ENCODE peak calls at places on chromosomes 13 and 19, in six cellular contexts. U is A673, I is heart left ventricle, X is AG04450, W is ascending aorta, Q is body of pancreas. T is an unnamed sample.

GRCh38 chr13:51905787-51906186 is 44.0 kb downstream of the CCDC70 start:
- DNase-seq in U (no peak), I (no peak), X (no peak), W (no peak), Q (no peak), T (no peak)

GRCh38 chr13:33319859-33320258 is 34.3 kb upstream of the STARD13 start:
- DNase-seq in U (no peak), I (no peak), X (no peak), W (no peak), Q (no peak), T (no peak)

GRCh38 chr19:12261554-12261953 is 33.1 kb downstream of the ZNF44 start:
- DNase-seq in U (no peak), I (no peak), X (no peak), W (no peak), Q (no peak), T (no peak)

GRCh38 chr13:94323746-94324408 is 155.6 kb downstream of the DCT start:
- DNase-seq in U (peak), I (no peak), X (no peak), W (no peak), Q (no peak), T (no peak)

GRCh38 chr19:56116606-56117005 is 4.5 kb downstream of the ZNF787 start:
- DNase-seq in U (no peak), I (no peak), X (no peak), W (no peak), Q (no peak), T (no peak)

GRCh38 chr19:51131780-51132680 is 7.3 kb downstream of the SIGLEC9 start:
- DNase-seq in U (no peak), I (no peak), X (peak), W (no peak), Q (peak), T (no peak)

GRCh38 chr19:5480427-5480836 is 25.2 kb downstream of the ZNRF4 start:
- DNase-seq in U (peak), I (no peak), X (no peak), W (no peak), Q (peak), T (no peak)

GRCh38 chr19:35346193-35347052 is 1.3 kb upstream of the FFAR1 start:
- DNase-seq in U (no peak), I (peak), X (no peak), W (no peak), Q (no peak), T (no peak)

GRCh38 chr19:49200238-49200862 is 42.8 kb downstream of the TRPM4 start:
- DNase-seq in U (peak), I (no peak), X (no peak), W (no peak), Q (no peak), T (no peak)

GRCh38 chr19:23817519-23817918 is 58.8 kb upstream of the ZNF681 start:
- DNase-seq in U (peak), I (no peak), X (no peak), W (no peak), Q (peak), T (no peak)

GRCh38 chr19:18741566-18742121 is 49.5 kb downstream of the COMP start:
- DNase-seq in U (no peak), I (no peak), X (no peak), W (no peak), Q (peak), T (no peak)

GRCh38 chr19:18723871-18724377 is 40.4 kb downstream of the CRTC1 start:
- DNase-seq in U (no peak), I (no peak), X (no peak), W (no peak), Q (no peak), T (no peak)

GRCh38 chr19:45522010-45522941 is 15.0 kb downstream of the VASP start:
- DNase-seq in U (no peak), I (no peak), X (no peak), W (no peak), Q (no peak), T (no peak)

GRCh38 chr13:80157261-80157942 is 183.5 kb downstream of the SPRY2 start:
- DNase-seq in U (peak), I (no peak), X (no peak), W (no peak), Q (no peak), T (peak)

GRCh38 chr13:102679449-102680132 is 15.3 kb downstream of the METTL21C start:
- DNase-seq in U (no peak), I (no peak), X (no peak), W (no peak), Q (no peak), T (no peak)

GRCh38 chr19:11673608-11674041 is 65.1 kb downstream of the ZNF823 start:
- DNase-seq in U (peak), I (peak), X (no peak), W (no peak), Q (peak), T (no peak)

GRCh38 chr19:49889687-49890348 is 6.9 kb downstream of the IL4I1 start:
- DNase-seq in U (peak), I (peak), X (no peak), W (no peak), Q (peak), T (no peak)

GRCh38 chr13:113535381-113535781 is 44.9 kb upstream of the DCUN1D2 start:
- DNase-seq in U (no peak), I (no peak), X (no peak), W (no peak), Q (no peak), T (no peak)

GRCh38 chr13:35470671-35471465 is 5.6 kb downstream of the MAB21L1 start:
- DNase-seq in U (no peak), I (peak), X (no peak), W (no peak), Q (no peak), T (no peak)

GRCh38 chr19:30637926-30638325 is 265.7 kb downstream of the ZNF536 start:
- DNase-seq in U (no peak), I (no peak), X (no peak), W (no peak), Q (no peak), T (no peak)

GRCh38 chr19:29909545-29909944 is 32.5 kb upstream of the URI1 start:
- DNase-seq in U (no peak), I (no peak), X (no peak), W (no peak), Q (no peak), T (no peak)

GRCh38 chr13:111639994-111640393 is 319.6 kb downstream of the TEX29 start:
- DNase-seq in U (peak), I (no peak), X (no peak), W (no peak), Q (no peak), T (no peak)

GRCh38 chr19:28633223-28634030 is 579.5 kb downstream of the UQCRFS1 start:
- DNase-seq in U (peak), I (no peak), X (no peak), W (no peak), Q (peak), T (no peak)

GRCh38 chr19:8575467-8575997 is 1.7 kb downstream of the MYO1F start:
- DNase-seq in U (peak), I (no peak), X (no peak), W (no peak), Q (no peak), T (no peak)

GRCh38 chr19:56132316-56132822 is 8.7 kb upstream of the ZNF444 start:
- DNase-seq in U (no peak), I (no peak), X (no peak), W (no peak), Q (no peak), T (no peak)

GRCh38 chr13:43991773-43992201 is 112.1 kb downstream of the LACC1 start:
- DNase-seq in U (no peak), I (peak), X (no peak), W (no peak), Q (no peak), T (no peak)

GRCh38 chr19:12856684-12857083 is 18.4 kb downstream of the MAST1 start:
- DNase-seq in U (no peak), I (no peak), X (no peak), W (no peak), Q (no peak), T (no peak)

GRCh38 chr13:110283661-110284516 is 23.1 kb downstream of the COL4A1 start:
- DNase-seq in U (no peak), I (no peak), X (no peak), W (no peak), Q (no peak), T (no peak)

GRCh38 chr19:46821512-46822359 is 28.9 kb downstream of the AP2S1 start:
- DNase-seq in U (no peak), I (peak), X (no peak), W (no peak), Q (no peak), T (no peak)

GRCh38 chr19:8355631-8356402 is 8.1 kb upstream of the ANGPTL4 start:
- DNase-seq in U (no peak), I (no peak), X (no peak), W (peak), Q (peak), T (no peak)

GRCh38 chr19:9857920-9858746 is 23.0 kb downstream of the PIN1 start:
- DNase-seq in U (no peak), I (no peak), X (no peak), W (no peak), Q (no peak), T (no peak)

GRCh38 chr13:53953205-53953604 is 924.6 kb downstream of the OLFM4 start:
- DNase-seq in U (no peak), I (no peak), X (no peak), W (no peak), Q (no peak), T (no peak)

GRCh38 chr19:47032171-47032811 is 12.7 kb downstream of the NPAS1 start:
- DNase-seq in U (no peak), I (no peak), X (no peak), W (no peak), Q (peak), T (no peak)

GRCh38 chr13:109159650-109160309 is 530.4 kb downstream of the MYO16 start:
- DNase-seq in U (no peak), I (no peak), X (no peak), W (no peak), Q (no peak), T (no peak)

DNA sequence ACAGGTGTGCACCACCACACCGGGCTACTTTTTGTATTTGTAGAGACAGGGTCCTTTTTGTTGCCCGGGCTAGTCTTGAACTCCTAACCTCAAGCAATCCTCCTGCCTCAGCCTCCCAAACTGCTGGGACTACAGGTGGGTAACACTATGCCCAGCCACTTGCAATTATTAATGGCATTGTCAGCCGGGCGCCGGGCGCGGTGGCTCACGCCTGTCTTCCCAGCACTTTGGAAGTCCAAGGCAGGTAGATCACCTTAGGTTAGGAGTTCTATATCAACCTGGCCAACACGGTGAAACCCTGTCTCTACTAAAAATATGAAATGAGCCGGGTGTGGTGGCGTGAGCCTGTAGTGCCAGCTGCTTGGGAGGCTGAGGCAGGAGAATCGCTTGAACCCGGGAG is 2.7 kb upstream of the MEX3D start:
- DNase-seq in U (no peak), I (no peak), X (no peak), W (no peak), Q (no peak), T (no peak)
- H3K27ac ChIP-seq in U (no peak), I (no peak), X (no peak), W (no peak), Q (no peak), T (no peak)

GRCh38 chr13:105979586-105979985 is 555.9 kb downstream of the EFNB2 start:
- DNase-seq in U (peak), I (no peak), X (no peak), W (no peak), Q (peak), T (no peak)
- H3K4me3 ChIP-seq in U (no peak), I (no peak), X (no peak), W (no peak), Q (no peak), T (no peak)

GRCh38 chr19:16327501-16327900 is 2.9 kb downstream of the KLF2 start:
- DNase-seq in U (no peak), I (no peak), X (no peak), W (no peak), Q (no peak), T (no peak)
- H3K27ac ChIP-seq in U (no peak), I (peak), X (no peak), W (peak), Q (peak), T (no peak)

DNA sequence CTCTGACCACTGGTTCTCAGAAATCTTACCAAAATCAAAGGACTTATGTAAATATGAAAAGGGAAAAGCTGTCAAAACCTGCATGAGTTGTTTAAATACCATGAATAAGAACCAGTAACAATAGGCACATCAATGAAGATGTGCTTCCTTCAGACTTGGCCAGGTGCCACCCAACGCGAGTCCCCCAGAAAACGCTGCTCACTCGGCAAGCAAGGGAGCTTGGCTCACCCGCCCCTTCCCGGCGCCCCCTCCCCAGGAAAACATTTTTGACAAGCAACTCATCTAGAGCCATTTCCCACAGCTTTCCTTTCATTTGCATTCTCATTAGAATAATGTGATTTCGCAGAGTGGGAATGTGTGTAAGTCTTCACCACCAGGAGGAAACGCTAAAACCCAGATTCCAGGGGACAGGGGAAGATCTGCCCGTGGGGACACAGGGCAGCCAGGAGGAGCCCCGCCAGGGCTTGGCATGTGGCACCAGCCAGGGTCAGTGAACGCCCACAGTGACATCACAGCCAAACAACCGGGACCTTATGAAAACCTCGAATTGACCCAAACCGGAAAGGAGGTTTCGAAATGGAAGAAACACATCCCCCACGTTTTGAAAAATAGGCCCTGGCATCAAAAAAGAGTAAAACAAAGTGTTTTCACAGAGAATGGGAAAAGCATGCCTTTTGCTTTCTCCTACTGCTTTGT is 366.2 kb upstream of the TSHZ3 start:
- DNase-seq in U (peak), I (no peak), X (no peak), W (no peak), Q (no peak), T (peak)
- H3K4me3 ChIP-seq in U (no peak), I (no peak), X (no peak), W (no peak), Q (no peak), T (peak)

GRCh38 chr13:98506343-98507059 is 70.4 kb downstream of the STK24 start:
- DNase-seq in U (no peak), I (no peak), X (no peak), W (no peak), Q (no peak), T (no peak)
- H3K27ac ChIP-seq in U (peak), I (peak), X (no peak), W (peak), Q (peak), T (peak)

GRCh38 chr19:44050740-44051653 is 839 bp upstream of the ZNF223 start:
- DNase-seq in U (peak), I (no peak), X (no peak), W (no peak), Q (peak), T (no peak)
- H3K4me3 ChIP-seq in U (peak), I (peak), X (peak), W (peak), Q (peak), T (peak)